ENCODE peak calls at places on chromosomes 11 and 22, in six cellular contexts. V is neuronal stem cell, O is IMR-90, J is H9, D is H1, F is trophoblast cell. W is an unnamed sample.

GRCh38 chr22:39530692-39531331 is 1.7 kb downstream of the RPS19BP1 start:
- DNase-seq in V (no peak), D (no peak), J (no peak), O (peak), F (no peak), W (peak)

GRCh38 chr22:41184679-41185078 is 20.4 kb upstream of the L3MBTL2 start:
- DNase-seq in J (peak), O (no peak), F (no peak), V (no peak), D (no peak), W (no peak)

GRCh38 chr11:70572974-70573260 is 174.6 kb downstream of the CTTN start:
- DNase-seq in D (no peak), J (no peak), V (no peak), O (no peak), F (no peak), W (no peak)

GRCh38 chr11:120244966-120245365 is 5.0 kb downstream of the POU2F3 start:
- DNase-seq in V (no peak), O (no peak), J (no peak), D (no peak), F (no peak), W (no peak)

GRCh38 chr11:34380696-34381095 is 22.9 kb upstream of the ABTB2 start:
- DNase-seq in O (peak), V (no peak), F (no peak), D (no peak), J (no peak), W (peak)

GRCh38 chr22:37162221-37163095 is 12.7 kb upstream of the IL2RB start:
- DNase-seq in J (no peak), F (no peak), O (no peak), V (no peak), D (no peak), W (peak)

GRCh38 chr11:19380375-19380774 is 139.6 kb upstream of the E2F8 start:
- DNase-seq in V (no peak), J (no peak), F (peak), D (no peak), O (peak), W (peak)

GRCh38 chr22:46858181-46858771 is 95.8 kb downstream of the TBC1D22A start:
- DNase-seq in F (no peak), O (no peak), V (no peak), D (no peak), J (no peak), W (no peak)

GRCh38 chr22:23911318-23911980 is 17.3 kb downstream of the MIF start:
- DNase-seq in F (no peak), O (no peak), V (no peak), J (no peak), D (no peak), W (no peak)

GRCh38 chr22:48943567-48944432 is 883.9 kb downstream of the BRD1 start:
- DNase-seq in F (no peak), J (peak), O (no peak), V (peak), D (peak), W (no peak)

GRCh38 chr22:38706101-38706884 is 549 bp downstream of the GTPBP1 start:
- DNase-seq in F (no peak), O (peak), V (no peak), D (peak), J (no peak), W (peak)

GRCh38 chr22:33451851-33452469 is 393.8 kb upstream of the SYN3 start:
- DNase-seq in J (no peak), D (no peak), F (no peak), O (peak), V (no peak), W (peak)

GRCh38 chr11:78074756-78075155 is 4.9 kb downstream of the NDUFC2 start:
- DNase-seq in D (no peak), V (no peak), F (no peak), J (no peak), O (no peak), W (no peak)

GRCh38 chr11:58774164-58774593 is 42.4 kb upstream of the GLYAT start:
- DNase-seq in J (no peak), F (no peak), O (no peak), D (no peak), V (no peak), W (no peak)

GRCh38 chr11:66861774-66862558 is 5.1 kb downstream of the LRFN4 start:
- DNase-seq in O (no peak), D (no peak), J (no peak), V (no peak), F (no peak), W (no peak)

GRCh38 chr11:117958949-117959348 is 27.2 kb upstream of the IL10RA start:
- DNase-seq in J (no peak), V (no peak), F (no peak), O (no peak), D (no peak), W (no peak)

GRCh38 chr11:8581300-8581699 is 12.7 kb downstream of the STK33 start:
- DNase-seq in V (no peak), F (peak), O (peak), J (no peak), D (no peak), W (peak)

GRCh38 chr11:114058871-114059277 is 637 bp upstream of the ZBTB16 start:
- DNase-seq in F (no peak), D (peak), V (no peak), O (no peak), J (peak), W (peak)

GRCh38 chr11:104531075-104531474 is 367.1 kb upstream of the PDGFD start:
- DNase-seq in D (no peak), O (no peak), J (peak), F (no peak), V (no peak), W (no peak)

GRCh38 chr11:34343153-34343552 is 14.7 kb downstream of the ABTB2 start:
- DNase-seq in O (peak), F (no peak), D (no peak), V (no peak), J (no peak), W (peak)

GRCh38 chr11:76699461-76700091 is 29.0 kb upstream of the LRRC32 start:
- DNase-seq in V (no peak), O (peak), J (no peak), D (no peak), F (no peak), W (peak)

GRCh38 chr22:22810018-22810427 is 77.6 kb upstream of the IGLL5 start:
- DNase-seq in J (peak), V (no peak), D (no peak), O (peak), F (no peak), W (no peak)

GRCh38 chr11:10564692-10565318 is 3.7 kb downstream of the LYVE1 start:
- DNase-seq in V (no peak), J (no peak), F (no peak), O (no peak), D (no peak), W (peak)

GRCh38 chr11:132088551-132088950 is 718.1 kb downstream of the NTM start:
- DNase-seq in J (no peak), D (no peak), O (no peak), F (no peak), V (no peak), W (no peak)

GRCh38 chr22:35477911-35478582 is 62.6 kb upstream of the RASD2 start:
- DNase-seq in O (peak), V (no peak), F (no peak), D (no peak), J (peak), W (peak)

GRCh38 chr22:47053865-47054185 is 291.4 kb downstream of the TBC1D22A start:
- DNase-seq in F (no peak), V (no peak), O (peak), J (no peak), D (no peak), W (peak)

GRCh38 chr22:31099841-31100761 is 7.3 kb downstream of the SELENOM start:
- DNase-seq in F (no peak), V (no peak), O (no peak), J (no peak), D (no peak), W (no peak)
- H3K18ac ChIP-seq in F (no peak), V (no peak), O (peak), J (no peak), D (no peak), W (no peak)

GRCh38 chr11:44005076-44005800 is 42.5 kb upstream of the ACCSL start:
- DNase-seq in V (peak), F (no peak), O (no peak), J (no peak), D (peak), W (no peak)

GRCh38 chr11:44000731-44001130 is 47.0 kb upstream of the ACCSL start:
- DNase-seq in J (no peak), O (no peak), D (peak), F (no peak), V (no peak), W (no peak)

GRCh38 chr11:44003736-44004451 is 43.9 kb upstream of the ACCSL start:
- DNase-seq in V (no peak), F (no peak), O (no peak), J (no peak), D (peak), W (no peak)

GRCh38 chr11:44004452-44004833 is 43.3 kb upstream of the ACCSL start:
- DNase-seq in V (no peak), O (no peak), F (no peak), D (no peak), J (no peak), W (no peak)

GRCh38 chr11:44002191-44003093 is 45.3 kb upstream of the ACCSL start:
- DNase-seq in F (no peak), D (peak), J (no peak), O (no peak), V (no peak), W (no peak)
- H3K14ac ChIP-seq in F (no peak), D (no peak), J (peak), O (no peak), V (no peak), W (no peak)

GRCh38 chr11:91219501-91219900 is 996.7 kb upstream of the CHORDC1 start:
- DNase-seq in V (no peak), D (no peak), O (peak), J (no peak), F (no peak), W (no peak)
- H3K27ac ChIP-seq in V (no peak), D (no peak), O (no peak), J (no peak), F (no peak), W (no peak)

DNA sequence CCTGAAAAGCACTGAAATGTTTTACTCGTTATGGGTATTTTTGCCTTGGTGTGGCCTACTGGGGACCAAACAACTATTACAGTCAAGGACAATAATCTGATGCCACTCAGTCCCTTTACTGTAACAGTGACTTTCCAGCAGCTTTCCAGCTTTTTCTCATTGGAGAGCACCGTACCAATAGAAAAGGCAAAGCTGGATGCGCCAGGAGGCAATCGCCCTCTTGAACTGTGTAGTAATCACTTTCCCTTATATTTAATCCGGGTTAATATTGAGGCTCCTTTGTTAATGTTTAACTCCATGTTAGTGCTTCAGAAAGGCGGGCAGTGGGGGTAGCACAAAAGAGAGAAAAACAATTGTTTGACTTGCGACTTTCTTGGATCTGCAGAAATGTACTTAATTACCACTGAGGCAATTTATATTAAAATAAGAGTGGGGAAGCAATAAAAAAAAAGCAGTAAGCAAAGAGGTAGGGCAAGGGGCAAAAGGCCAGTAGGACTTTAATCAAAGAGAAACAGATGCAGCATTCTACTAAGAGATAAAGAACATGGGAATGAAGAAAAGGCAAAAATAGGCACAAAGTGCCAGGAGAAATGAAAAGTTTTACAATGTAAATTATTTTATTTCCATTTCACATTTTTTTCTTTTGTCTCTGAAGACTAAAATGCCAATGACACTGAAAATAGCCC is 81.6 kb downstream of the LRRC4C start:
- DNase-seq in F (no peak), O (no peak), J (no peak), V (no peak), D (no peak), W (no peak)
- H3K18ac ChIP-seq in F (no peak), O (no peak), J (no peak), V (no peak), D (no peak), W (no peak)

GRCh38 chr11:72758304-72758689 is 6.1 kb upstream of the ARAP1 start:
- DNase-seq in F (peak), V (no peak), O (peak), D (no peak), J (no peak), W (peak)
- H3K14ac ChIP-seq in F (no peak), V (no peak), O (peak), D (no peak), J (no peak), W (no peak)

GRCh38 chr11:103061656-103062055 is 30.3 kb downstream of the DCUN1D5 start:
- DNase-seq in D (no peak), J (no peak), F (no peak), V (no peak), O (no peak), W (no peak)
- H3K27ac ChIP-seq in D (no peak), J (no peak), F (no peak), V (no peak), O (no peak), W (no peak)

DNA sequence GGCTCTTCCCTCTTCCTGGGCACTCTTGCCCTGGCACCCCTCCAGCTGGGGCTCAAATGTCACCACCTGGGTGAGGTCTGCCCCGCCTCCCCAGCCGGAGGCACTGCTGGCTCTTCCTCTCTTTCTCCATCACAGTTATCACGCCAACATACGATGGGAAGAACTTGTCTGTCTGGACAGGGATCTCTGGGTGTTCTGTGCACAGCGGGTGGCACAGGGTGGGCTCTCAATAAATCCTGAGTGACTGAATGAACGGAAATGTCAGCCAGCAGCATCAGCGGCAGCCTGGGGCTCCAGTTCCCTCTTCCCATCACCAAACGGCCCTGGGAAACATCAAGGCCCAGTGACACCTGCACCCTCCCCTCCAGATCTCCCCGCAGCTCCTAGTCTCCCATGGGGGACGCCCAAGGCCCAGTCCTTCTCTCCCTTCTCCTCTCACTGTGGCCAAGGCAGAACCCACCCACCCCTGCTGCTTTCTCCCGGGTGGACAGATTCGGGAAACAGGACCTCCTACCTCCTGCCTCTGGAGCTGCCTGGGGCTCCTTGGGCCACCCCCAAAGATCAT is 440 bp upstream of the SLC25A45 start:
- DNase-seq in D (no peak), V (no peak), F (no peak), J (peak), O (no peak), W (no peak)
- H3K18ac ChIP-seq in D (peak), V (peak), F (peak), J (no peak), O (peak), W (peak)

DNA sequence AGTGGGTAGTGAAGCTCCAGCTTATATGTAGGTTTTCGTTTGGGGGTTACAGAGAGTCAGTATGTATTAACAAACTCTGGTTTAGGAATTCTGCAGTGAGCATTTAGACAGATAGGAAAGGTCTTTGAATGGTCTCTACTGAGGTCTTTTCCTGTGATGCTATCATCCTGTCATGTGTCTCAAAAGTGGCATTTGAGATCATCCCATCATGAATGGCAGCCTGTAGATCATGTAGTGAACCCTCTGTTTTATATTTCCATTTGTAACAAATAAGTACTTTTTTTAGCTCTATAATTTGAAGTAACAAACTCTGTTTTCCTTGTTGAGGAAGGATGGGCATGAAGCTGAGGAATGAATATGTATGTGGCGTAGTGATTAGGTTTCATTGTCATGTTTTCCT is 76.2 kb downstream of the PPP6R3 start:
- DNase-seq in D (no peak), J (no peak), V (no peak), F (no peak), O (no peak), W (no peak)
- H3K14ac ChIP-seq in D (no peak), J (no peak), V (no peak), F (no peak), O (no peak), W (no peak)

DNA sequence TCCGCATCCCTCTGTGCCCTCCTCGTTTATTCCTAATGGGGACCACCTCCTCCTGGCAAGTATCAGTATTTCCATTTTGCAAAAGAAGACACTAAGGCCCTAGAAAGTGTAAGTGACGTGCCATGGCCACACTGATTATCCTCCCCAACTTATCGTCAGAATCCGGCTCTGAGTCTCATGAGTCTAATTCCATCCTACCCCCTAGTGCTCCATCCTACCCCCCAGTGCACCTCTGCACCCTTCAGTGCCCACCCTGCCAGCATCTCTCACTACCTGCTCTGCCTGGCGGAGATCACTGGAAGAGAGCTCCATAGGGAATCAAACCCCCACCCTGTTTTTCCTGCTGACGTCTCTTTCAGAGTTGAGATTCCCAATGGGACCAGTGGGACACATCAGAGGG is 31.8 kb downstream of the PRDM11 start:
- DNase-seq in D (no peak), O (no peak), V (no peak), J (no peak), F (no peak), W (no peak)
- H3K27ac ChIP-seq in D (no peak), O (no peak), V (no peak), J (no peak), F (no peak), W (no peak)

GRCh38 chr11:96694338-96694737 is 304.5 kb downstream of the JRKL start:
- DNase-seq in J (no peak), D (no peak), V (no peak), F (no peak), O (no peak), W (no peak)
- H3K18ac ChIP-seq in J (no peak), D (no peak), V (no peak), F (no peak), O (no peak), W (no peak)

W was measured in mesenchymal stem cell.